ENCODE peak calls at places on chromosomes 11 and 22, in nine cellular contexts. S is cardiac muscle cell, M is left ventricle myocardium inferior, U is fibroblast of lung, N is HepG2, E is IMR-90, Q is tibial artery, V is A549, H is endothelial cell of umbilical vein. F is an unnamed sample.

GRCh38 chr22:49954991-49955580 is 5.5 kb upstream of the PIM3 start:
- DNase-seq in S (no peak), M (peak; percentile 16), U (no peak), N (no peak), E (no peak), Q (no peak), V (no peak), H (no peak), F (no peak)

GRCh38 chr11:15159085-15159484 is 44.4 kb downstream of the INSC start:
- DNase-seq in S (peak; percentile 29), M (no peak), U (peak; percentile 54), N (no peak), E (peak; percentile 49), Q (no peak), V (peak; percentile 11), H (no peak), F (peak; percentile 39)

GRCh38 chr11:130102457-130103249 is 33.0 kb downstream of the APLP2 start:
- DNase-seq in S (peak; percentile 11), M (no peak), U (no peak), N (no peak), E (no peak), Q (no peak), V (no peak), H (no peak), F (no peak)

GRCh38 chr22:23494593-23495266 is 85.4 kb downstream of the IGLL1 start:
- DNase-seq in S (no peak), M (no peak), U (no peak), N (no peak), E (no peak), Q (no peak), V (no peak), H (no peak), F (no peak)

GRCh38 chr11:116111546-116111945 is 607.3 kb upstream of the CADM1 start:
- DNase-seq in S (no peak), M (no peak), U (no peak), N (no peak), E (no peak), Q (no peak), V (no peak), H (no peak), F (no peak)

GRCh38 chr11:64247729-64248531 is 1.2 kb upstream of the PPP1R14B start:
- DNase-seq in S (no peak), M (no peak), U (no peak), N (no peak), E (no peak), Q (no peak), V (no peak), H (no peak), F (no peak)

GRCh38 chr11:122756417-122756816 is 81.9 kb upstream of the CRTAM start:
- DNase-seq in S (no peak), M (peak; percentile 33), U (no peak), N (no peak), E (no peak), Q (peak; percentile 47), V (no peak), H (no peak), F (no peak)

GRCh38 chr11:110857885-110858555 is 145.8 kb upstream of the ARHGAP20 start:
- DNase-seq in S (peak; percentile 38), M (no peak), U (peak; percentile 89), N (no peak), E (peak; percentile 61), Q (peak; percentile 53), V (no peak), H (peak; percentile 53), F (no peak)

GRCh38 chr11:74970852-74971395 is 17.8 kb upstream of the NEU3 start:
- DNase-seq in S (no peak), M (no peak), U (no peak), N (no peak), E (no peak), Q (no peak), V (no peak), H (no peak), F (peak; percentile 64)

GRCh38 chr11:32420937-32421532 is 14.3 kb downstream of the WT1 start:
- DNase-seq in S (peak; percentile 67), M (no peak), U (no peak), N (no peak), E (no peak), Q (no peak), V (no peak), H (no peak), F (peak; percentile 43)

GRCh38 chr22:43260818-43261217 is 73.9 kb upstream of the TTLL12 start:
- DNase-seq in S (no peak), M (no peak), U (peak; percentile 40), N (no peak), E (peak; percentile 18), Q (no peak), V (no peak), H (no peak), F (no peak)

DNA sequence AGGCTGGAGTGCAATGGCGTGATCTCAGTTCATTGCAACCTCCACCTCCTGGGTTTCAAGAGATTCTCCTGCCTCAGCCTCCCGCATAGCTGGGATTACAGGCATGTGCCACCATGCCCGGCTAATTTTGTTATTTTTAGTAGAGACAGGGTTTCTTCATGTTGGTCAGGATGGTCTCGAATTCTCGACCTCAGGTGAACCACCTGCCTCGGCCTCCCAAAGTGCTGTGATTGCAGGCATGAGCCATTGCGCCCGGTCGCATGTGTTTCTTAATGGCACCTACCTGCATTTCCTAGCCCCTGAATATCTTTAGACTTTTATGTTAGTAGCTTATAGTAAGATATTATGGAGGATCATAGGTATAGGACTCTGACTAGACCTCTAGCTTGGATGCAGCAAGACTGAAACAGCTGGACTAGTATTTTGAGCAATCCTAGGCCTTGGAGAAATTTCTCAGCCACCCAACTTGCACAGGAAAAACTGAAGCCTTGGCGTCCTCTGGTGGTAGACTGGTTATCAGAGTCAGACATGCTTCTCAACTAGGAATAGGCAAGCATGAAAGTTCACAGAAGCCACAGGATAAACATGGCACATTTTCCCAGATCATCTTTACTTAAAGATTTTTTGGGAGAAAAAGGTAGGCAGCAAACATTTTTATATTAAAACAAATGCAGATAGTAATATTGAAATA is 22.7 kb upstream of the C1QTNF4 start:
- DNase-seq in S (peak; percentile 89), M (no peak), U (peak; percentile 90), N (peak; percentile 58), E (peak; percentile 85), Q (peak; percentile 64), V (peak; percentile 37), H (peak; percentile 68), F (peak; percentile 28)
- TF ChIP-seq CTCF in S (peak; percentile 97), M (peak; percentile 75), U (peak; percentile 100), N (peak; percentile 85), E (peak; percentile 96), Q (peak; percentile 48), V (peak; percentile 44), H (peak; percentile 45), F (peak; percentile 43)

DNA sequence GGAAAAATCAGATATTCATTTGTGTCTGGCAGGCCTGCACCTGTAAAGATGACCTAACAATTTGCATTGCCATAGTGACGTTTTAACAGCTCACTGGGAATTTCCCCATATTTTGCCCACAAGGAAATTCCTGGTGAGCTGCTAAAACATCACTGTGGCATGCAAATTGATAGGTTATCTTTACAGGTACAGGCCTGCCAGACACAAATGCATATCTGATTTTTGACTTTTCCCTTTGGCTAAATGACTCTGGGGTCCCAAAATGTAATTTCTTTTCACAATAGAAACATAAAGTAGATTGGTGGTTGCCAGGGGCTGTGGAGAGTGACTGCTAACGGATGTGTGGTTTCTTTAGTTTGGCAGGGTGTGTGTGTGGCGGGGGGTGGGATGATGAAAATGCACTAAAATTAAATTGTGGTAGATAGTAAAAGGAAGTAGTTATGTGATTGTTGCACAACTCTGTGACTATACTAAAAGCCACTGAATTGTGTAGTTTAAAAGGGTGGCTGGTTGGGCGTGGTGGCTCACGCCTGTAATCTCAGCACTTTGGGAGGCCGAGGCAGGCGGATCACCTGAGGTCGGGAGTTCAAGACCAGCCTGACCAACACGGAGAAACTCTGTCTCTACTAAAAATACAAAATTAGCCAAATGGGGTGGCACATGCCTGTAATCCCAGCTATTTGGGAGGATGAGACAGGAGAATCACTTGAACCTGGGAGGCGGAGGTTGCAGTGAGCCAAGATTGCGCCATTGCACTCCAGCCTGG is 18.5 kb upstream of the FEZ1 start:
- DNase-seq in S (peak; percentile 94), M (no peak), U (peak; percentile 45), N (no peak), E (peak; percentile 46), Q (peak; percentile 30), V (no peak), H (no peak), F (peak; percentile 98)
- H3K9me3 ChIP-seq in S (no peaks in the 10 kb centered on the region), M (peaks cover 1% of the 10 kb centered on the region), U (no peaks in the 10 kb centered on the region), N (no peaks in the 10 kb centered on the region), E (no peaks in the 10 kb centered on the region), Q (no peaks in the 10 kb centered on the region), V (no peaks in the 10 kb centered on the region), H (no peaks in the 10 kb centered on the region), F (no peaks in the 10 kb centered on the region)

GRCh38 chr11:11400121-11400520 is 47.1 kb upstream of the CSNK2A3 start:
- DNase-seq in S (no peak), M (no peak), U (no peak), N (no peak), E (no peak), Q (no peak), V (no peak), H (no peak), F (peak; percentile 33)

GRCh38 chr11:11401960-11402359 is 48.9 kb upstream of the CSNK2A3 start:
- DNase-seq in S (no peak), M (no peak), U (no peak), N (no peak), E (no peak), Q (no peak), V (no peak), H (no peak), F (no peak)

GRCh38 chr11:11403763-11404725 is 51.0 kb upstream of the CSNK2A3 start:
- DNase-seq in S (peak; percentile 76), M (peak; percentile 58), U (peak; percentile 48), N (no peak), E (peak; percentile 41), Q (no peak), V (no peak), H (no peak), F (no peak)

GRCh38 chr11:11397043-11397415 is 44.0 kb upstream of the CSNK2A3 start:
- DNase-seq in S (peak; percentile 37), M (no peak), U (no peak), N (no peak), E (peak; percentile 16), Q (no peak), V (no peak), H (no peak), F (no peak)

DNA sequence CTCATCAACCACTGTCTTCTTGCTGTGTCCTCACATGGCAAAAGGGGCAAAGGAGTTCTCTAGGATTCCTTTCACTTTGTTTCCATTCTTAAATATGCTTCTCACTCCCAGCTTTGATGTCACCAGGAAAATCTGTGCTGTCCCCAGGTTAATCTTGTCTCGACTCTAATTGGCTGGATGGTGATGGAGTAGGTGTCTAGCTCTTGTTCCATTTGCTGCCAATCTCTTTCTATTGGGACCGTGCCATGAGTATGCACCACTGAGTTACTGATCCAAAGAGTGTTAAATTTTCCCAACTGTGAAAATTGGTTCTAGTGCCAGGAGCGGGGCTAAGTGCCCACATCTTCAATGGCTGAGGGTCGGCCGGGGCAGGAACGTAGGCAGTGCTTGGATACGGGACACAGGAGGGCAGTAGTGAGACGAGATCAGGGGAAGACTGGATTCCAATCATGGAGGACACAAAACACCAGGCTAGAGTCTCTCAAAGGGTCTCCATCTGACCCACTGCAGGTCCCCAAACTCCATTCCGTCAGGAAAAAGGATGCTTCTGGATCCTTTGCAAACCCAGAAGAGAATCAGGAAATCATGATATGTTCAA is 47.7 kb upstream of the CSNK2A3 start:
- DNase-seq in S (no peak), M (no peak), U (no peak), N (peak; percentile 12), E (no peak), Q (no peak), V (no peak), H (no peak), F (no peak)
- TF ChIP-seq CTCF in S (peak; percentile 11), M (peak; percentile 36), U (peak; percentile 26), N (peak; percentile 40), E (peak; percentile 13), Q (no peak), V (no peak), H (no peak), F (no peak)

GRCh38 chr11:69141742-69142141 is 14.0 kb upstream of the SMIM38 start:
- DNase-seq in S (no peak), M (no peak), U (no peak), N (no peak), E (peak; percentile 8), Q (no peak), V (no peak), H (no peak), F (no peak)
- H3K9me3 ChIP-seq in S (no peaks in the 10 kb centered on the region), M (peaks cover 17% of the 10 kb centered on the region), U (no peaks in the 10 kb centered on the region), N (peaks cover 3% of the 10 kb centered on the region), E (peaks cover 3% of the 10 kb centered on the region), Q (peaks cover 12% of the 10 kb centered on the region), V (peaks cover 28% of the 10 kb centered on the region), H (no peaks in the 10 kb centered on the region), F (no peaks in the 10 kb centered on the region)

F was measured in mammary epithelial cell.